ENCODE peak calls at places on chromosomes 4 and X, in four cellular contexts. D is activated gamma-delta T cell treated with Interleukin-2 at 50 U/mL for 16 hours, V is GM12892, J is T-helper 9 cell. I is an unnamed sample.

GRCh38 chrX:150036181-150036580 is 97.9 kb upstream of the EOLA2 start:
- DNase-seq in J (no peak), V (no peak), D (no peak), I (no peak)

GRCh38 chr4:101790521-101791188 is at the start of gene BANK1:
- DNase-seq in V (peak; percentile 73), J (no peak), D (peak; percentile 33), I (peak; percentile 75)

GRCh38 chr4:41661447-41662076 is 87.0 kb downstream of the PHOX2B start:
- DNase-seq in V (no peak), J (peak; percentile 4), D (peak; percentile 4), I (peak; percentile 30)

GRCh38 chr4:96347582-96347981 is 507.7 kb downstream of the PDHA2 start:
- DNase-seq in J (no peak), V (no peak), D (no peak), I (no peak)

GRCh38 chr4:58776627-58777026 is 1666.4 kb upstream of the IGFBP7 start:
- DNase-seq in D (no peak), J (no peak), V (no peak), I (no peak)

GRCh38 chr4:152050098-152050497 is 289.3 kb upstream of the GATB start:
- DNase-seq in J (no peak), D (no peak), V (no peak), I (no peak)

GRCh38 chr4:18075823-18076433 is 54.4 kb upstream of the LCORL start:
- DNase-seq in D (peak; percentile 5), J (peak; percentile 10), V (no peak), I (no peak)

GRCh38 chr4:127880764-127881564 is at the start of gene PLK4:
- DNase-seq in D (peak; percentile 93), V (peak; percentile 74), J (peak; percentile 81), I (peak; percentile 66)

GRCh38 chrX:41482153-41482850 is 35.2 kb downstream of the NYX start:
- DNase-seq in J (no peak), D (no peak), V (no peak), I (no peak)

GRCh38 chr4:52982246-52982950 is 120.3 kb downstream of the RASL11B start:
- DNase-seq in V (no peak), J (no peak), D (no peak), I (no peak)

GRCh38 chr4:48203819-48204218 is 65.8 kb downstream of the TEC start:
- DNase-seq in V (no peak), D (no peak), J (no peak), I (no peak)

GRCh38 chr4:10781805-10782204 is 97.2 kb upstream of the CLNK start:
- DNase-seq in J (no peak), D (no peak), V (peak; percentile 7), I (no peak)

GRCh38 chrX:24026403-24026801 is 584 bp downstream of the KLHL15 start:
- DNase-seq in V (no peak), J (no peak), D (no peak), I (no peak)

GRCh38 chr4:124203613-124204284 is 508.8 kb downstream of the ANKRD50 start:
- DNase-seq in J (no peak), V (no peak), D (no peak), I (no peak)

GRCh38 chrX:153649178-153649914 is 2.3 kb downstream of the DUSP9 start:
- DNase-seq in D (peak; percentile 16), V (peak; percentile 69), J (no peak), I (peak; percentile 66)

GRCh38 chr4:127012549-127012948 is 620.2 kb upstream of the INTU start:
- DNase-seq in J (no peak), D (no peak), V (no peak), I (no peak)

GRCh38 chr4:127055349-127055748 is 577.4 kb upstream of the INTU start:
- DNase-seq in V (no peak), J (no peak), D (no peak), I (no peak)

GRCh38 chr4:53863163-53863562 is 201.2 kb downstream of the CHIC2 start:
- DNase-seq in J (no peak), D (no peak), V (no peak), I (no peak)

I was measured in GM19239.